ENCODE peak calls at places on chromosomes 4 and X, in six cellular contexts. Y, E, Q, D, B and P are unnamed samples.

GRCh38 chr4:126794363-126794762 is 838.4 kb upstream of the INTU start:
- DNase-seq in Y (peak; percentile 7), Q (no peak), D (no peak), E (no peak), B (no peak), P (no peak)

GRCh38 chr4:66034671-66035070 is 364.4 kb upstream of the EPHA5 start:
- DNase-seq in Y (no peak), B (no peak), D (no peak), Q (no peak), E (no peak), P (no peak)

GRCh38 chr4:16643852-16644251 is 254.6 kb downstream of the LDB2 start:
- DNase-seq in B (no peak), D (no peak), Y (no peak), E (no peak), Q (no peak), P (no peak)

GRCh38 chr4:128386761-128387599 is 99.4 kb upstream of the PGRMC2 start:
- DNase-seq in D (no peak), Y (peak; percentile 90), E (peak; percentile 94), Q (peak; percentile 23), B (no peak), P (peak; percentile 14)

GRCh38 chr4:16505726-16506125 is 279.5 kb upstream of the TAPT1 start:
- DNase-seq in D (no peak), B (no peak), Q (no peak), Y (no peak), E (no peak), P (peak; percentile 9)

GRCh38 chrX:34365482-34365881 is 233.4 kb upstream of the FAM47A start:
- DNase-seq in B (no peak), Y (peak; percentile 4), E (peak; percentile 65), D (no peak), Q (no peak), P (peak; percentile 14)

GRCh38 chr4:188412499-188412898 is 273.3 kb downstream of the TRIML1 start:
- DNase-seq in Y (no peak), Q (no peak), D (no peak), E (no peak), B (no peak), P (no peak)

GRCh38 chr4:1404573-1405248 is 1.5 kb downstream of the NKX1-1 start:
- DNase-seq in D (no peak), E (no peak), Q (no peak), Y (no peak), B (no peak), P (no peak)

GRCh38 chrX:47278684-47279083 is 45.9 kb downstream of the USP11 start:
- DNase-seq in B (no peak), E (no peak), Q (no peak), D (peak; percentile 34), Y (peak; percentile 11), P (no peak)

GRCh38 chr4:85515701-85516100 is 40.8 kb downstream of the ARHGAP24 start:
- DNase-seq in B (no peak), Q (no peak), E (no peak), D (no peak), Y (no peak), P (no peak)

GRCh38 chr4:43693876-43694275 is 754.7 kb downstream of the KCTD8 start:
- DNase-seq in E (no peak), Y (no peak), Q (no peak), D (no peak), B (no peak), P (no peak)

GRCh38 chrX:136880452-136881013 is at the start of gene RBMX:
- DNase-seq in B (peak; percentile 83), E (peak; percentile 93), Q (peak; percentile 93), D (peak; percentile 84), Y (peak; percentile 95), P (peak; percentile 95)

GRCh38 chrX:136878423-136878822 is 2.1 kb downstream of the RBMX start:
- DNase-seq in E (no peak), Q (no peak), Y (no peak), B (no peak), D (no peak), P (no peak)

GRCh38 chrX:136879001-136879667 is 1.4 kb downstream of the RBMX start:
- DNase-seq in B (no peak), D (no peak), E (no peak), Y (no peak), Q (no peak), P (no peak)

DNA sequence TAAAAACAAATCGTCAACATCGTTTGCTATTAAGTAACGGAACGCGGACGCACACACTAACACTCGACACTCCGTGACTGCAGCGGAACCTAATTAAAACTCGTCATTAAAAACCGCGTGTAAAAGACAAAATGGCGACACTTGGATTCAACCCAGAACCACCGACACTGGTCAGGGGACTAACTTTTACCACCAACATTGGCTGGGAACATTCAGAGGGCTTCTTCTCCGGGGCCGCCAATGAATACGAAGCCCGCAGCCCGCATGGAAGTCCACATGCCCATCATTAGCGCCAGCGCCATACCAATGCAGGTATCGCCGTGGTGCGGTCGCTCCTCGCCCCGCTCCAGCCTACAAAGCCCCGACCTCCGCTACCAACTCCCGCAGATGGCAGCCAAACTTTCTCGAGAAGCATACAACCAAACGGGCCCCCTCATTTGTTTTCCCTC is 498 bp downstream of the RBMX start:
- DNase-seq in Y (peak; percentile 18), Q (peak; percentile 27), B (no peak), D (no peak), E (no peak), P (peak; percentile 48)
- TF ChIP-seq MYC in Y (no peak), Q (no peak), B (peak; percentile 14), D (no peak), E (no peak), P (no peak)

DNA sequence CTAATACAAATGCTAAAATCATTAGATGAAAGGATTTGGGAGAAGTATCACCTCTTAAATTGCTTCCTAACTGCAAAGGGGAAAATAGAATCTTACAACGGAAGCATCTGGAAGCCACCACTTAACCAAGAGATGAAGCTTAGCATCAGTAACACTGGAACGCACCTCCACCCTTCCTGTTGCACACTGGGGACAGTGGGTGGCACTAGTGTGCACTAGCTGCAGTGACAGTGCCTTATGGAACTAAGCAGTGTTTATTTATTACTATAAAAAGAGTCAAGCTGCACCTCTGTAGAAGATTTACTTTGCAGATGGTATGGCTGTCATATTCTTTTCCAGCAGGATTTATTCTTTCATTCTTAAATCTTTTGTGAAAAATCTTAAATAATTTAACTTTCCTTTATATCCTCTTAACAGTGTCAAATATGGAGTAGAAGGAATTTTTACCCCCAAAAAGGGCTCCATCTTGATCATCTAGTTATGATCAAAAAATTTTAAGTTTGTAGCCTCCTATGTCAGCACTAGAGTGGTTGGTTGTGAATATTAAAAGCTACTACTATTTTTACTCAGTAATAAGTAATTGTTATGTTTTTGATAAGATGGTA is 76.7 kb downstream of the SCD5 start:
- DNase-seq in Y (peak; percentile 41), Q (no peak), B (no peak), D (peak; percentile 30), E (peak; percentile 38), P (peak; percentile 52)
- TF ChIP-seq MYC in Y (no peak), Q (no peak), B (no peak), D (no peak), E (no peak), P (no peak)

GRCh38 chrX:131271826-131272225 is 17.3 kb downstream of the IGSF1 start:
- DNase-seq in Y (no peak), E (no peak), B (no peak), Q (no peak), D (peak; percentile 81), P (no peak)

GRCh38 chrX:131271274-131271673 is 17.8 kb downstream of the IGSF1 start:
- DNase-seq in D (no peak), Y (no peak), Q (no peak), B (no peak), E (no peak), P (no peak)

GRCh38 chrX:131264665-131265064 is 24.4 kb downstream of the IGSF1 start:
- DNase-seq in E (no peak), B (no peak), Y (no peak), D (no peak), Q (no peak), P (no peak)

GRCh38 chrX:131273024-131273423 is 16.1 kb downstream of the IGSF1 start:
- DNase-seq in Y (no peak), E (no peak), Q (no peak), D (peak; percentile 25), B (no peak), P (no peak)

DNA sequence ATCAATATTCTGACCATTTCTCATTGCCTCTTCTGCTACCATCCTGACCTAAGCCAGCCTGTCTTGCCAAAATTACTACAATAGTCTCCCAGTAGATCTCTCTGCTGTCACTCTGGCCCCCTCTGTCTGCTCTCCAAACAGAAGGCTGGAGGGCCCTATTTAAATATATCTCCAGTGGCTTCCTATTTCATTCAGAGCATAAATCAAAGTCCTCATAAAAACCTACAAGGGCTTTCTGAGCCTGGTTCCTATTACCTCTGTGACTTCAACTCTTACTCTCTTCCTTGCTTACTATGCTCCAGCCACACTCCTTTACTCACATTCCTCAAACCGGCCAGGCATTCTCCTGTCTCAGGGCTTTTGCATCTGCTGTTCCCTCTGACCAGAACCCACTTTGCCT is 19.0 kb downstream of the IGSF1 start:
- DNase-seq in E (no peak), D (no peak), Q (no peak), Y (no peak), B (no peak), P (no peak)
- TF ChIP-seq MYC in E (no peak), D (no peak), Q (no peak), Y (no peak), B (no peak), P (no peak)

DNA sequence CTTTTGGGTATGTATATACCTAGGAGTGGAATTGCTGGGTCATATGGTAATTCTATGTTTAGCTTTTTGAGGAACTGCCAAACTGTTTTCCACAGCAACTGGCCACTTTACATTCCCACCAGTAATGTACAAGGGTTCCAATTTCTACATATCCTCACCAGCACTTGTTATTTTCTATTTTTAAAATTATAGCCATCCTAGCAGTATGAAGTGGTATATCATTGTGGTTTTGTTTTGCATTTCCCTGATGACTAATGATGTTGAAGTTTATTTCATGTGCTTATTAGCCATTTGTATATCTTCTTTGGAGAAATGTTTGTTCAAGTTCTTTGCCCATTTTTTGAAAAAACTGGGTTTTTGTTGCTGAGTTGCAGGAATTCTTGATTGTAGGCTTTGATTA is 39.6 kb downstream of the TMEM164 start:
- DNase-seq in Y (no peak), D (no peak), E (no peak), Q (no peak), B (no peak), P (peak; percentile 24)
- TF ChIP-seq MYC in Y (no peak), D (no peak), E (no peak), Q (no peak), B (no peak), P (no peak)

GRCh38 chr4:72552447-72552846 is 16.6 kb downstream of the ADAMTS3 start:
- DNase-seq in Y (no peak), D (no peak), E (no peak), Q (no peak), B (no peak), P (no peak)
- TF ChIP-seq MYC in Y (no peak), D (no peak), E (no peak), Q (no peak), B (no peak), P (no peak)

GRCh38 chrX:153971124-153971631 is 440 bp downstream of the HCFC1 start:
- DNase-seq in Q (peak; percentile 63), D (peak; percentile 65), Y (peak; percentile 90), B (peak; percentile 65), E (peak; percentile 80), P (peak; percentile 93)

GRCh38 chrX:153969904-153970397 is 1.7 kb downstream of the HCFC1 start:
- DNase-seq in D (no peak), E (peak; percentile 23), Q (no peak), B (no peak), Y (no peak), P (no peak)

GRCh38 chrX:153969125-153969903 is 2.3 kb downstream of the HCFC1 start:
- DNase-seq in Y (no peak), D (no peak), Q (no peak), B (no peak), E (no peak), P (peak; percentile 57)

GRCh38 chrX:153971632-153972367 is at the start of gene HCFC1:
- DNase-seq in Y (peak; percentile 94), E (peak; percentile 87), Q (peak; percentile 69), D (peak; percentile 75), B (peak; percentile 64), P (peak; percentile 92)

GRCh38 chrX:153970398-153971123 is 1.1 kb downstream of the HCFC1 start:
- DNase-seq in Y (peak; percentile 76), Q (peak; percentile 55), E (no peak), B (no peak), D (peak; percentile 29), P (peak; percentile 85)
- TF ChIP-seq MYC in Y (no peak), Q (peak; percentile 67), E (peak; percentile 14), B (no peak), D (no peak), P (peak; percentile 59)